ENCODE peak calls at places on chromosome 3, in four cellular contexts. D is HepG2, Z is K562, P is GM12878. N is an unnamed sample.

GRCh38 chr3:146646251-146646650 is 41.1 kb upstream of the PLSCR5 start:
- DNase-seq in D (no peak), Z (no peak), P (no peak), N (no peak)

GRCh38 chr3:142968319-142968718 is 4.8 kb upstream of the PAQR9 start:
- DNase-seq in D (no peak), Z (no peak), P (no peak), N (no peak)

GRCh38 chr3:37962906-37963486 is 27.6 kb upstream of the VILL start:
- DNase-seq in D (no peak), Z (no peak), P (no peak), N (no peak)

GRCh38 chr3:52026016-52026415 is 30.3 kb upstream of the RPL29 start:
- DNase-seq in D (no peak), Z (no peak), P (no peak), N (no peak)

GRCh38 chr3:196246612-196247308 is 30.4 kb downstream of the SLC51A start:
- DNase-seq in D (no peak), Z (no peak), P (no peak), N (no peak)

GRCh38 chr3:195226445-195226844 is 44.5 kb downstream of the XXYLT1 start:
- DNase-seq in D (no peak), Z (no peak), P (no peak), N (no peak)

GRCh38 chr3:94413721-94414106 is 350.9 kb downstream of the NSUN3 start:
- DNase-seq in D (no peak), Z (no peak), P (no peak), N (peak)

GRCh38 chr3:31402118-31402517 is 130.6 kb upstream of the STT3B start:
- DNase-seq in D (no peak), Z (no peak), P (no peak), N (no peak)

GRCh38 chr3:102905826-102906225 is 471.0 kb downstream of the ZPLD1 start:
- DNase-seq in D (no peak), Z (no peak), P (no peak), N (no peak)

GRCh38 chr3:195809291-195809785 is 2.4 kb downstream of the MUC4 start:
- DNase-seq in D (no peak), Z (no peak), P (no peak), N (no peak)

GRCh38 chr3:112976001-112976400 is 1.1 kb upstream of the CD200R1 start:
- DNase-seq in D (no peak), Z (no peak), P (no peak), N (no peak)

DNA sequence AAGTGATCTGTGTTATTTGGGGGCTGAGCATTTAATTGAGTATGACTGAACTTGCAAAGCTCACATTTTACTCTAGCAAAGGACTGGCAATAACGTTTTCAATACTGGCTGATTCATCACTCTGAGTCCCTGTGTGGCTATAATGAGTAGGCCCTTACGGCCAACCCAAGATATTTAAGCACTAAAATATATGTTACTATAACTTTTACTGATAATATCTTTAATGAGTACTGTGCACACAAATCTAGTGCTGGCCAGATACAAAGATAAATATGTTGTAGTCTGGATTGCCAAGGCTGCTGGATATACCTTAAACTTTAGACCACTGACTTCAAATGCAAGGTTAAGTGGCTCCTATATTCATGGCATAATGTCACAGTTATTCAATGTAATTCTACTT is 436.4 kb upstream of the KCNMB2 start:
- DNase-seq in D (no peak), Z (no peak), P (no peak), N (no peak)
- TF ChIP-seq JUNB in D (no peak), Z (no peak), P (no peak), N (no peak)

DNA sequence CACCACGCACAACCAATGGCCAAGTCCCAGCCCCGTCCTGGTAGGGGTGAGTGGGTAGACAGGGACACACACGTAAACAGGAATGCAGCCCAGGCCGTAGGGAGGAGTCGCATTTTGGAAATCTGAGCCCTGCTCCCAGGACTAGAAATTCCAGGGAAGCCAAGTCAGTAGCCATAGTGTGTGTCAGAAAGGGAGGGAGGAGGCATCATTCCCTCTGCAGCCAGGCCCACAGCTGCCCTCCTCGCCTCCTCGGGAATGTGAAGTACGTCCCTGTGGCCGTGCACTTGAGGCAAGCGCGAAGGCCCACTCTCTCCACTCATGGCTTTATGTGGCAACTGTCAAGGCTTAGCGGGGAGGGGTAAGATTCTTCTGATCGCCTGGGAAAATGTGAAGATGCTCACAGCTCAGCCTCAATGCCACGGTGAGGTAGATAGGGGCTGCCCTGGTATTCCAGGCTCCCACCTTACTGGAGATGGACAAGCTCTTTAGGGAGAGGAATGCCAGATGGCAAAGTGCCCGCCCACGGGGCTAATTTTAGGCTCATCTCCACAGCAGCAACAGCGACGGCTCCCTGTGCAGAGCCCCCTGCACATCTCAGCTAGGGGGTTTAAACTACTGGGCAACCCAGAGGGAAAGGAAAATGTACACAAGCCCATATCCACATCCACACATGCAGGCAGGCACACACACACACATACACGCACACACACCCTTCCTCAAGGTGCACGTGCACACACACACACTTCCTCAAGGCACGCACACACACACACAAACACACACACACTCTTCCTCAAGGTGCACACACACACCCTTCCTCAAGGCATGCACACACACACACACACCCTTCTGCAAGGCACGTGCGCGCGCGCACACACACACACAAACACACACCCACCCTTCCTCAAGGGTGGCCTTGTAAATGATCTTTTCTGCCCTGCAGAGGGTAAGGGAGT is 65.5 kb downstream of the ADCY5 start:
- DNase-seq in D (no peak), Z (no peak), P (no peak), N (peak)
- H2AFZ ChIP-seq in D (no peak), Z (no peak), P (no peak), N (peak)

DNA sequence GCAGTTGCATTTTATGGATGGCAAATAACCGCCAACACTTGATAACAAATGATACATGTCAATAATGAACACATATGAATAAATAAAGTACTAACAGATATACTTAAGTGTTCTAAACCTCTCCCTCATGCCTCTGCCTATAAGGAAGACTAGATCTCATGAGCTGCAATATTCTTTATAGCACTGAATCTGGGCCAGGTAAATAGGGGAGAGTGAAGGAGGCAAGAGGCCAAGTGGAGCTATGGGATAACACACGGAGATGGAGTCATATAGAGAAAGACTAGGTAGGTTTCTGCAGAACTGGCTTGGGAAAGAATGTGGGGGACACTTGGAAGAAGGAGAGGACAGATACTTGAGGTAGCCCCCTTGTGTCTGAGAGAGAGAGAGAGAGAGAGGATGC is 354.2 kb upstream of the CFAP20DC start:
- DNase-seq in D (no peak), Z (no peak), P (no peak), N (no peak)
- TF ChIP-seq JUNB in D (no peak), Z (no peak), P (no peak), N (no peak)

GRCh38 chr3:39191103-39191502 is 1.3 kb downstream of the XIRP1 start:
- DNase-seq in D (no peak), Z (no peak), P (no peak), N (no peak)
- H2AFZ ChIP-seq in D (no peak), Z (no peak), P (no peak), N (no peak)

DNA sequence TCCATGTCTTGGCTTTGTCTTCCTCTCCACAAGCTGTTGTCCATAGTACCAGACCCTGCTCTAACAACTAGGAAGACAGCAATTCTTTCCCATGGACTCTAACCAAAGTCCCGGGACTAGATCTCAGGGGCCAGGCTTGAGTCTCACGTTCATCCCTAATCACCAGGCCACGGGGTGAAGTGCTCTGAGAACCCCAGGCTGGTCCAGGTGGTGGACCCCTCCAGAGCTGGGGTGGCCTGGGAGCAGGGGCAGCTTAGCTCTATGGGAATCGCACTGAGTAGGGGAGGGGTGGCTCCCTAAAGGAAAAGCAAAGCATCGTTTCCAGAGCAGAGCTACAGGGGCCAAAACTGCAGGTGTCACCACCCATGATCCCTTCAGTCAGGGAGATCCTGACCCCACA is 150.9 kb downstream of the TPRA1 start:
- DNase-seq in D (no peak), Z (no peak), P (no peak), N (no peak)
- TF ChIP-seq JUNB in D (no peak), Z (no peak), P (no peak), N (no peak)

GRCh38 chr3:127690823-127691452 is 18.2 kb downstream of the ABTB1 start:
- DNase-seq in D (peak), Z (peak), P (no peak), N (peak)
- H2AFZ ChIP-seq in D (no peak), Z (no peak), P (no peak), N (peak)

GRCh38 chr3:30081904-30082303 is 524.5 kb upstream of the TGFBR2 start:
- DNase-seq in D (peak), Z (no peak), P (no peak), N (no peak)
- TF ChIP-seq JUNB in D (no peak), Z (no peak), P (no peak), N (no peak)

N was measured in GM23338.